ENCODE peak calls at places on chromosome 13, in ten cellular contexts. One of them, this sample, is unnamed.

GRCh38 chr13:43573787-43574562 is 212.8 kb downstream of the ENOX1 start:
- DNase-seq in H4: no peak
- DNase-seq in fibroblast of the aortic adventitia: no peak
- DNase-seq in activated T-cell treated with anti-CD3 and anti-CD28 coated beads, Interleukin-2, amount 50 U/mL, for 72 hours: no peak
- DNase-seq in cardiac muscle cell: no peak
- DNase-seq in CD8-positive, alpha-beta memory T cell: no peak
- DNase-seq in effector memory CD8-positive, alpha-beta T cell: no peak
- DNase-seq in neural crest cell: no peak
- DNase-seq in stimulated activated CD8-positive, alpha-beta memory T cell treated with anti-CD3 and anti-CD28 coated beads, Interleukin-15, amount 100 ng/mL, for 24 hours: no peak
- DNase-seq in GF-D8: no peak
- DNase-seq in this sample: no peak

GRCh38 chr13:28297341-28297740 is 159.0 kb downstream of the PAN3 start:
- DNase-seq in H4: no peak
- DNase-seq in fibroblast of the aortic adventitia: no peak
- DNase-seq in activated T-cell treated with anti-CD3 and anti-CD28 coated beads, Interleukin-2, amount 50 U/mL, for 72 hours: no peak
- DNase-seq in cardiac muscle cell: no peak
- DNase-seq in CD8-positive, alpha-beta memory T cell: no peak
- DNase-seq in effector memory CD8-positive, alpha-beta T cell: no peak
- DNase-seq in neural crest cell: no peak
- DNase-seq in stimulated activated CD8-positive, alpha-beta memory T cell treated with anti-CD3 and anti-CD28 coated beads, Interleukin-15, amount 100 ng/mL, for 24 hours: no peak
- DNase-seq in GF-D8: no peak
- DNase-seq in this sample: no peak

GRCh38 chr13:100110269-100110668 is 21.4 kb downstream of the PCCA start:
- DNase-seq in H4: no peak
- DNase-seq in fibroblast of the aortic adventitia: no peak
- DNase-seq in activated T-cell treated with anti-CD3 and anti-CD28 coated beads, Interleukin-2, amount 50 U/mL, for 72 hours: no peak
- DNase-seq in cardiac muscle cell: no peak
- DNase-seq in CD8-positive, alpha-beta memory T cell: no peak
- DNase-seq in effector memory CD8-positive, alpha-beta T cell: no peak
- DNase-seq in neural crest cell: no peak
- DNase-seq in stimulated activated CD8-positive, alpha-beta memory T cell treated with anti-CD3 and anti-CD28 coated beads, Interleukin-15, amount 100 ng/mL, for 24 hours: no peak
- DNase-seq in GF-D8: no peak
- DNase-seq in this sample: no peak

GRCh38 chr13:23871616-23872220 is 17.5 kb downstream of the MIPEP start:
- DNase-seq in H4: peak
- DNase-seq in fibroblast of the aortic adventitia: peak
- DNase-seq in activated T-cell treated with anti-CD3 and anti-CD28 coated beads, Interleukin-2, amount 50 U/mL, for 72 hours: no peak
- DNase-seq in cardiac muscle cell: peak
- DNase-seq in CD8-positive, alpha-beta memory T cell: no peak
- DNase-seq in effector memory CD8-positive, alpha-beta T cell: no peak
- DNase-seq in neural crest cell: no peak
- DNase-seq in stimulated activated CD8-positive, alpha-beta memory T cell treated with anti-CD3 and anti-CD28 coated beads, Interleukin-15, amount 100 ng/mL, for 24 hours: no peak
- DNase-seq in GF-D8: peak
- DNase-seq in this sample: no peak

GRCh38 chr13:29849731-29850212 is 645 bp downstream of the UBL3 start:
- DNase-seq in H4: no peak
- DNase-seq in fibroblast of the aortic adventitia: peak
- DNase-seq in activated T-cell treated with anti-CD3 and anti-CD28 coated beads, Interleukin-2, amount 50 U/mL, for 72 hours: peak
- DNase-seq in cardiac muscle cell: peak
- DNase-seq in CD8-positive, alpha-beta memory T cell: peak
- DNase-seq in effector memory CD8-positive, alpha-beta T cell: peak
- DNase-seq in neural crest cell: peak
- DNase-seq in stimulated activated CD8-positive, alpha-beta memory T cell treated with anti-CD3 and anti-CD28 coated beads, Interleukin-15, amount 100 ng/mL, for 24 hours: no peak
- DNase-seq in GF-D8: no peak
- DNase-seq in this sample: peak

GRCh38 chr13:32187651-32188050 is 127.5 kb downstream of the ZAR1L start:
- DNase-seq in H4: no peak
- DNase-seq in fibroblast of the aortic adventitia: no peak
- DNase-seq in activated T-cell treated with anti-CD3 and anti-CD28 coated beads, Interleukin-2, amount 50 U/mL, for 72 hours: no peak
- DNase-seq in cardiac muscle cell: no peak
- DNase-seq in CD8-positive, alpha-beta memory T cell: no peak
- DNase-seq in effector memory CD8-positive, alpha-beta T cell: no peak
- DNase-seq in neural crest cell: no peak
- DNase-seq in stimulated activated CD8-positive, alpha-beta memory T cell treated with anti-CD3 and anti-CD28 coated beads, Interleukin-15, amount 100 ng/mL, for 24 hours: no peak
- DNase-seq in GF-D8: no peak
- DNase-seq in this sample: no peak

GRCh38 chr13:44664308-44664707 is 88.2 kb upstream of the TSC22D1 start:
- DNase-seq in H4: no peak
- DNase-seq in fibroblast of the aortic adventitia: no peak
- DNase-seq in activated T-cell treated with anti-CD3 and anti-CD28 coated beads, Interleukin-2, amount 50 U/mL, for 72 hours: no peak
- DNase-seq in cardiac muscle cell: no peak
- DNase-seq in CD8-positive, alpha-beta memory T cell: no peak
- DNase-seq in effector memory CD8-positive, alpha-beta T cell: no peak
- DNase-seq in neural crest cell: no peak
- DNase-seq in stimulated activated CD8-positive, alpha-beta memory T cell treated with anti-CD3 and anti-CD28 coated beads, Interleukin-15, amount 100 ng/mL, for 24 hours: no peak
- DNase-seq in GF-D8: no peak
- DNase-seq in this sample: no peak

GRCh38 chr13:79245937-79246574 is 160.0 kb downstream of the RBM26 start:
- DNase-seq in H4: peak
- DNase-seq in fibroblast of the aortic adventitia: no peak
- DNase-seq in activated T-cell treated with anti-CD3 and anti-CD28 coated beads, Interleukin-2, amount 50 U/mL, for 72 hours: no peak
- DNase-seq in cardiac muscle cell: no peak
- DNase-seq in CD8-positive, alpha-beta memory T cell: no peak
- DNase-seq in effector memory CD8-positive, alpha-beta T cell: no peak
- DNase-seq in neural crest cell: no peak
- DNase-seq in stimulated activated CD8-positive, alpha-beta memory T cell treated with anti-CD3 and anti-CD28 coated beads, Interleukin-15, amount 100 ng/mL, for 24 hours: no peak
- DNase-seq in GF-D8: no peak
- DNase-seq in this sample: no peak

GRCh38 chr13:114074671-114075315 is 57.6 kb downstream of the RASA3 start:
- DNase-seq in H4: no peak
- DNase-seq in fibroblast of the aortic adventitia: no peak
- DNase-seq in activated T-cell treated with anti-CD3 and anti-CD28 coated beads, Interleukin-2, amount 50 U/mL, for 72 hours: no peak
- DNase-seq in cardiac muscle cell: no peak
- DNase-seq in CD8-positive, alpha-beta memory T cell: peak
- DNase-seq in effector memory CD8-positive, alpha-beta T cell: no peak
- DNase-seq in neural crest cell: no peak
- DNase-seq in stimulated activated CD8-positive, alpha-beta memory T cell treated with anti-CD3 and anti-CD28 coated beads, Interleukin-15, amount 100 ng/mL, for 24 hours: no peak
- DNase-seq in GF-D8: no peak
- DNase-seq in this sample: no peak